ENCODE peak calls at places on chromosomes 1 and 21, in five cellular contexts. X, J, Q, U and I are unnamed samples. For H3K27me3, the result is how much of the 10 kb centered on the place peaks cover.

GRCh38 chr1:115791816-115792215 is 23.3 kb upstream of the CASQ2 start:
- DNase-seq in U (no peak), Q (no peak), J (no peak), X (no peak), I (no peak)

GRCh38 chr1:9371391-9371935 is 78.8 kb downstream of the SPSB1 start:
- DNase-seq in Q (peak), U (peak), J (peak), X (no peak), I (no peak)

GRCh38 chr1:11913291-11913690 is 12.9 kb downstream of the KIAA2013 start:
- DNase-seq in Q (no peak), J (no peak), U (no peak), X (no peak), I (no peak)

GRCh38 chr1:30688920-30689794 is 34.2 kb downstream of the MATN1 start:
- DNase-seq in X (no peak), J (no peak), U (no peak), Q (no peak), I (peak)

GRCh38 chr1:220544901-220545303 is 17.0 kb downstream of the MARK1 start:
- DNase-seq in Q (no peak), X (no peak), J (peak), U (no peak), I (no peak)

GRCh38 chr1:103514920-103515503 is 10.5 kb upstream of the RNPC3 start:
- DNase-seq in U (no peak), J (peak), Q (no peak), X (no peak), I (no peak)

GRCh38 chr1:177142013-177142412 is 22.5 kb downstream of the ASTN1 start:
- DNase-seq in J (no peak), X (no peak), Q (no peak), U (no peak), I (no peak)

GRCh38 chr1:67921725-67922489 is 88.6 kb upstream of the GNG12 start:
- DNase-seq in J (peak), X (no peak), U (no peak), Q (no peak), I (no peak)

GRCh38 chr1:153232553-153232952 is 15.2 kb downstream of the PRR9 start:
- DNase-seq in Q (no peak), J (no peak), X (no peak), U (no peak), I (no peak)

GRCh38 chr1:232279909-232280308 is 350.0 kb downstream of the SIPA1L2 start:
- DNase-seq in X (no peak), U (no peak), Q (no peak), J (no peak), I (no peak)

GRCh38 chr1:161506336-161507223 is 1.3 kb downstream of the FCGR2A start:
- DNase-seq in U (peak), J (peak), X (no peak), Q (no peak), I (no peak)

GRCh38 chr1:183689770-183690204 is 36.7 kb upstream of the APOBEC4 start:
- DNase-seq in J (no peak), Q (no peak), U (no peak), X (no peak), I (no peak)

GRCh38 chr1:226886142-226886901 is 15.9 kb downstream of the PSEN2 start:
- DNase-seq in U (no peak), J (no peak), Q (no peak), X (no peak), I (no peak)

DNA sequence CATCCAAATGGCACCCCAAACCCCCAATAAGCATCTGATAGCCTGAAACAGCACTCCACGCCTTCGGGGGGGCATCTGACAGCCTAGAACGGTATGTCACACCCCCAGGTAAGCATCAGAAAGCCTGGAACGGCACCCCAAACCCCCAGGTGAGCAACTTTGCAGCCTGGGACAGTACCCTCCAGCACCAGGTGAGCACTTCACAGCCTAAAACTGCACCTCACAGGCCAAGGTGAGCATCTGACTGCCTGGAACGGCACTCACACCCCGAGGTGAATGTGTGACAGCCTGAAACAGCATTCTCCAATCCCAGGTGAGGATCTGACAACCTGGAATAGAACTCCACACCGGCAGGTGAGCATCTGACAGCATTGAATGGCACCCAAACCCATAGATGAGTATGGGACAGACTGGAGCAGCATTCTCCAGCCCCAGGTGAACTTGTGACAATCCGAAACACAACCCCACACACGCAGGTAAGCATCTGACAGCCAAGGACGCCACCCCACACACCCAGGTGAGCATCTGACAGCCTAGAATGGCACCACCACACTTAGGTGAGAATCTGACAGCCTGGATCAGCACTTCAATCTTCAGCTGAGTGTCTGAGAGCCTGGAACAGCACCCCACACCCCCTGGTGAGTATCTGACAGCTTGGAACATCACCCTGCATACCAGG is 18.3 kb upstream of the MMEL1 start:
- DNase-seq in X (no peak), Q (no peak), J (no peak), U (peak), I (no peak)
- H3K27me3 ChIP-seq in X (half or more), Q (under half), J (under half), U (under half), I (under half)

GRCh38 chr1:18769140-18769539 is 90.3 kb downstream of the TAS1R2 start:
- DNase-seq in Q (no peak), J (no peak), U (no peak), X (no peak), I (no peak)

GRCh38 chr1:18775341-18775740 is 84.1 kb downstream of the TAS1R2 start:
- DNase-seq in J (no peak), Q (no peak), X (no peak), U (no peak), I (no peak)

GRCh38 chr1:18776777-18777176 is 82.7 kb downstream of the TAS1R2 start:
- DNase-seq in Q (no peak), X (no peak), J (no peak), U (no peak), I (no peak)

GRCh38 chr1:18770799-18771198 is 88.7 kb downstream of the TAS1R2 start:
- DNase-seq in U (no peak), J (no peak), X (no peak), Q (no peak), I (no peak)

DNA sequence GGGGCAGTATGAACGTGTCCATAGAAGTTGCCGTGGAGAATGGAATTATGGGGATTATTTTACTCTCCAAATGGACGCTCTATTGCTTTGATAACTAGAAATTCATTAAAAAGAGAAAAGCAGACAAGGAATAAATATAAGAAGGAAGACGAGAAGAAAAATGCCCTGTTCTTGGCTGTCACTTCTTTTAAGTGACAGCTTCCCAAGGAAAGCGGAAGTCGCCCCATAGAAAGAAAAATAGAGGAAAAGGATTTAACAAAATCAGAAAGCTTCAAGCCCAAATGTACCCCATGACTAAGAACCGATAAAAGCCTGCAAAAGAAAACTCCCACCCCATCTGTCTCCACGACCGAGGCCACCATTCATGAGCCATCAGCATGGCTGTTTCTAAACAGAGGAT is 85.7 kb downstream of the TAS1R2 start:
- DNase-seq in Q (no peak), X (no peak), U (no peak), J (no peak), I (no peak)
- H3K27ac ChIP-seq in Q (no peak), X (no peak), U (no peak), J (no peak), I (no peak)

GRCh38 chr21:45178971-45179370 is 104.6 kb downstream of the ADARB1 start:
- DNase-seq in U (no peak), Q (no peak), X (no peak), J (no peak), I (no peak)
- H3K27me3 ChIP-seq in U (under half), Q (under half), X (under half), J (under half), I (under half)

GRCh38 chr1:209641216-209642181 is 10.7 kb downstream of the LAMB3 start:
- DNase-seq in J (no peak), Q (no peak), U (peak), X (no peak), I (peak)
- H3K27ac ChIP-seq in J (peak), Q (peak), U (peak), X (no peak), I (peak)

DNA sequence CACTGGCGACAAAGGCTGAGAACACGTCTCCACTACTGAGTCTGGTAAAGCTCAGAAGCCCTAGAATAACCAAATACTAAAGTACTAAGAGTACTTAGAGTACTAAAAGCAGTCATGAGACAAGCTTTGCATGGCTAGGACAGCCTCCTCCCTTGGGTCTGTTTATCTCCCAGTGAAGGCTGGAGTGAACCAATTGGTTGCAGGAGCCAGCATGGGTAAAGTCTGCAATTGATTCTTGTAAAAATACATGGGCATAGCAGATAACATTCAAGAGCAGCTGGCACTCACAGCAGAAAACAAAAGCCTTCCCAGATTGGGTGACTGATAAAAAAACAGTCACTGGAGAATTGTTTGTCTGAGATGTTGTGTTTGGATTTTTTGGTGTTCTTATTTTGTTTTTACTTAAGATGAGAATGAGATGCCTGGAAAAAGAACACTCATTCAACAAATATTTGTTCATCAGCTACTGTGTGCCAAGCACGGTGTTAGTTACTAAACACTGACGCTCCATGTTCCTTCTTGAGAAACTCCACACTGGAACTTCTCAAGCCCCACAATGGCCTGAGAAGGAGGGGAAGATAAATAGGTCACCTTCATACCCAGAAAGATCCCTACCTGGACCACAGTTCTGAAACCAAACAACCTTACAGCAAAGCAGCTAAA is 3.7 kb downstream of the IRF6 start:
- DNase-seq in Q (no peak), X (no peak), J (no peak), U (no peak), I (no peak)
- H3K27me3 ChIP-seq in Q (under half), X (under half), J (under half), U (under half), I (under half)

GRCh38 chr1:82932727-82933126 is 1066.2 kb downstream of the TTLL7 start:
- DNase-seq in X (no peak), Q (no peak), J (no peak), U (no peak), I (no peak)

GRCh38 chr1:82932207-82932606 is 1066.7 kb downstream of the TTLL7 start:
- DNase-seq in U (no peak), X (no peak), J (no peak), Q (no peak), I (no peak)

GRCh38 chr1:82923957-82924356 is 1075.0 kb downstream of the TTLL7 start:
- DNase-seq in X (no peak), U (no peak), J (no peak), Q (no peak), I (no peak)

GRCh38 chr1:82931051-82931450 is 1067.9 kb downstream of the TTLL7 start:
- DNase-seq in Q (no peak), X (no peak), J (no peak), U (no peak), I (no peak)

GRCh38 chr1:82927753-82928152 is 1071.2 kb downstream of the TTLL7 start:
- DNase-seq in J (no peak), X (no peak), Q (no peak), U (no peak), I (no peak)
- H3K27ac ChIP-seq in J (no peak), X (no peak), Q (no peak), U (no peak), I (no peak)